ENCODE peak calls at places on chromosomes 5 and 9, in four cellular contexts. J, R, T and K are unnamed samples.

GRCh38 chr5:142630927-142631539 is 54.9 kb downstream of the FGF1 start:
- DNase-seq in J (no peak), T (no peak), R (no peak), K (no peak)

GRCh38 chr5:31854625-31855526 is 215.9 kb downstream of the PDZD2 start:
- DNase-seq in T (no peak), J (peak), R (peak), K (no peak)

GRCh38 chr9:72577212-72577753 is 55.9 kb downstream of the TMC1 start:
- DNase-seq in R (peak), J (no peak), T (no peak), K (no peak)

GRCh38 chr5:171826132-171826531 is 40.5 kb downstream of the SMIM23 start:
- DNase-seq in T (no peak), R (no peak), J (no peak), K (no peak)

GRCh38 chr5:110469486-110469885 is 257.0 kb downstream of the TMEM232 start:
- DNase-seq in J (no peak), T (no peak), R (no peak), K (no peak)

GRCh38 chr5:88244686-88245085 is 24.0 kb downstream of the TMEM161B start:
- DNase-seq in T (no peak), R (peak), J (no peak), K (no peak)

GRCh38 chr5:54083851-54084250 is 226.5 kb downstream of the ARL15 start:
- DNase-seq in J (no peak), R (no peak), T (no peak), K (no peak)

GRCh38 chr5:2130361-2130760 is 247.6 kb upstream of the IRX4 start:
- DNase-seq in J (no peak), T (no peak), R (no peak), K (no peak)

GRCh38 chr5:178547753-178548415 is 42.3 kb downstream of the COL23A1 start:
- DNase-seq in R (no peak), J (no peak), T (no peak), K (no peak)

GRCh38 chr5:79484731-79485130 is 29.2 kb downstream of the HOMER1 start:
- DNase-seq in R (no peak), T (no peak), J (no peak), K (no peak)

GRCh38 chr5:62133426-62133825 is 172.6 kb upstream of the KIF2A start:
- DNase-seq in J (no peak), T (no peak), R (no peak), K (no peak)

GRCh38 chr9:114318416-114318815 is 4.5 kb upstream of the ORM1 start:
- DNase-seq in T (no peak), R (no peak), J (no peak), K (no peak)

GRCh38 chr5:68344447-68345111 is 129.0 kb downstream of the PIK3R1 start:
- DNase-seq in R (peak), J (no peak), T (peak), K (peak)

GRCh38 chr9:73647560-73647959 is 495.9 kb downstream of the ANXA1 start:
- DNase-seq in R (no peak), T (no peak), J (no peak), K (no peak)

GRCh38 chr9:128142596-128142995 is 6.7 kb upstream of the LCN2 start:
- DNase-seq in T (no peak), J (no peak), R (no peak), K (no peak)

GRCh38 chr9:136329636-136330405 is 2.5 kb downstream of the GPSM1 start:
- DNase-seq in R (no peak), T (no peak), J (no peak), K (no peak)
- H3K4me3 ChIP-seq in R (no peak), T (no peak), J (peak), K (no peak)

DNA sequence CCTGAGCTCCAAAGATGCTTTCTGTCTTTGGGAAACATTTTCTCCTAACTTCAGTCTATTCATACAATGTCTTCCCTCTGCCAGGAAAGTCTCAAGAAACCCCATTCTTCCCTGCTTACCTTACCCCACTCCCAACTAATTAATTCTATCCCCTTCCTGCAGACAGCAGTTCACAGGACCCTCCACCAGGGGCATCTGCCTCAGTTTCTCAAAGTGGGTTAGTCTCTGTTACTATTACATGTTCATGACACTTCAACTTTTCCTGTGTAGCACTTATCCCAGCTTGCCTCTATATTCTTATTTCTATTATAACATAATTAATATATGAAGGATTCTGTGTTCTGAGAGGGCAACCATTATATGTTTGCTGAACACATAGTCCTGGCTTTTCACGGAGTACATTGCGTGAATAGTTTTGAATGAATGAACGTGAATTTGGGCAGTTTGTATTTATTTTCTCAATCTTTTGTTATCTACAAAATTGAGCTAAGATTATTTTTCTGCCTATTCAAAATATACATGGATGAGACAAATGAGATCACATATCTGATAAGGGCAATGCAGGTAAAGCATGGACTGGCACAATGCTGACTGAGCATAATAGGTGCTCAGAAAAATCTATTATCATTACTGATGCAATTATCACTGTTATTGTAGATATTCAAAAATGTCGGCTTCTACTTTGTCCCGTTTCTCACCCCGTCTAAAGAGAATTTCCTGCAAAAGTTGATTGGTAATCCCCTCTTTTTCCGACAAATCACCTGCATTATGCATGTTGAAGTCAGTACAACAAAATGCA is 341.1 kb downstream of the BRINP1 start:
- DNase-seq in R (no peak), T (no peak), J (no peak), K (no peak)
- TF ChIP-seq CTCF in R (no peak), T (no peak), J (no peak), K (no peak)

DNA sequence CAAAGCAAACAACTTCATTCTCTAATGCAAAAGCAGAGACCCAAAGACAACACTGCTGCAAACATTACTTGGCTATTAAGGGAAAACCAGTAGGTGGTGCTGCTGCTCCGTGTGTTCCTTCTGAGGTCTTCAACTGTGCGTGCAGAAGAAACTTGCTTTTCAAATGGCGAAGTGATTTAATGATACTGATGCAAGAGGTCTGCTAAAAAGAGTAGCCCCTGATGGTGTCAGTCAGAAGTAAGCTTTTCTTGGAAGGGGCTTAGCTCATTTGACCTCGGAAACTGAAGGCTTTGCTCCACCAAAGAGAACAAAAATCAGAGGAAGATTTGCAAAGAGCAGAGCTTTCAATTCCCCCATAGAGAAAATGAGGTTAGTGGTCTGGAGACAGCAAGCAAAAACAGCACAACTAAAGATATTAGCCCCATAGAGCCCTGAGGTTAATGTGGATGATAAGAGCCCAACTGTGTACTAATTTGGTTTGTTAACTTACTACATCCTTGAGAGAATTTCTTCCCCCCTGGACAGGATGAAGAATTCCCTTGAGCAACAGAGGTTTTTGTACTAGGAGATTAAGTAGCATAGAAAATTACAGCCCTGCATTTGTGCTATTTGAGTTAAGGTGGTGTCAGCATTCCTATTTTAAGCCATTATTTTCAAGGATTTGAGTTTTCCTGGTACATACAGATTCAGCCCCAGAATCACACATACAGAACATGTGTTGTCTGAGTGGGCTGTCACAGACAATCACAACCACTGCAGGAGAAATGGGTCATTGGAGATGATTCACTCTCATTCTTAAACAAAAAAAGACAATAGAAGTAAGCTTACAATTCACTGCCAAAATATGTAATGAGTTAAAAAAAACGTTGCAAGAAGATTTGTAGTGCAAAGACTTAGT is 153.2 kb upstream of the C9orf72 start:
- DNase-seq in T (peak), J (no peak), R (peak), K (peak)
- H3K4me3 ChIP-seq in T (no peak), J (no peak), R (no peak), K (no peak)

GRCh38 chr9:136363106-136363605 is 388 bp downstream of the DNLZ start:
- DNase-seq in T (peak), J (peak), R (peak), K (peak)
- TF ChIP-seq CTCF in T (no peak), J (no peak), R (no peak), K (no peak)

GRCh38 chr9:112789493-112789892 is 38.9 kb downstream of the SNX30 start:
- DNase-seq in J (no peak), T (no peak), R (no peak), K (no peak)
- H3K4me3 ChIP-seq in J (no peak), T (no peak), R (no peak), K (no peak)

GRCh38 chr5:72269411-72269780 is 50.6 kb downstream of the MRPS27 start:
- DNase-seq in J (no peak), R (no peak), T (no peak), K (no peak)
- TF ChIP-seq CTCF in J (no peak), R (no peak), T (no peak), K (no peak)

GRCh38 chr9:95840096-95840495 is 35.4 kb upstream of the ERCC6L2 start:
- DNase-seq in R (no peak), J (no peak), T (no peak), K (no peak)

GRCh38 chr9:95845751-95846150 is 29.7 kb upstream of the ERCC6L2 start:
- DNase-seq in T (no peak), J (no peak), R (no peak), K (no peak)

GRCh38 chr9:95839012-95839411 is 36.5 kb upstream of the ERCC6L2 start:
- DNase-seq in J (no peak), T (no peak), R (no peak), K (no peak)

GRCh38 chr9:95836072-95836471 is 39.4 kb upstream of the ERCC6L2 start:
- DNase-seq in T (no peak), R (no peak), J (no peak), K (no peak)

GRCh38 chr9:95841377-95841776 is 34.1 kb upstream of the ERCC6L2 start:
- DNase-seq in R (no peak), T (no peak), J (no peak), K (no peak)
- H3K4me3 ChIP-seq in R (no peak), T (no peak), J (no peak), K (no peak)

GRCh38 chr5:133289686-133290367 is 238.0 kb downstream of the HSPA4 start:
- DNase-seq in T (no peak), J (no peak), R (peak), K (no peak)

GRCh38 chr5:133285583-133286021 is 233.8 kb downstream of the HSPA4 start:
- DNase-seq in R (peak), J (no peak), T (peak), K (no peak)

GRCh38 chr5:133286483-133286882 is 234.7 kb downstream of the HSPA4 start:
- DNase-seq in J (no peak), R (no peak), T (no peak), K (no peak)

GRCh38 chr5:133284306-133284705 is 232.5 kb downstream of the HSPA4 start:
- DNase-seq in T (no peak), R (peak), J (no peak), K (no peak)

GRCh38 chr5:133287500-133287899 is 235.7 kb downstream of the HSPA4 start:
- DNase-seq in T (peak), R (peak), J (no peak), K (peak)
- TF ChIP-seq CTCF in T (peak), R (peak), J (peak), K (peak)